ENCODE peak calls at places on chromosome 5, in eight cellular contexts. U is progenitor cell of endocrine pancreas; R is stimulated activated CD8-positive, alpha-beta memory T cell treated with anti-CD3 and anti-CD28 coated beads, Interleukin-4, amount 100 ng/mL, for 24 hours; F is NCI-H1105; G is activated T-helper 9 cell treated with anti-CD3 and anti-CD28 coated beads, Interleukin-2, amount 50 U/mL, for 16 hours; T is T follicular helper cell; Y is activated CD4-positive, alpha-beta T cell treated with anti-CD3 and anti-CD28 coated beads for 1 hour; N is ELF-1. O is an unnamed sample.

GRCh38 chr5:127813633-127814171 is 110.5 kb downstream of the CCDC192 start:
- DNase-seq in U (no peak), R (no peak), F (no peak), G (no peak), T (no peak), Y (no peak), N (no peak), O (no peak)

GRCh38 chr5:102583663-102584062 is 84.9 kb upstream of the SLCO6A1 start:
- DNase-seq in U (no peak), R (no peak), F (peak; percentile 31), G (no peak), T (no peak), Y (no peak), N (no peak), O (no peak)

GRCh38 chr5:162593881-162594280 is 526.3 kb downstream of the GABRG2 start:
- DNase-seq in U (no peak), R (no peak), F (no peak), G (no peak), T (no peak), Y (no peak), N (no peak), O (no peak)

GRCh38 chr5:149438711-149439132 is 59.6 kb upstream of the IL17B start:
- DNase-seq in U (no peak), R (no peak), F (no peak), G (no peak), T (no peak), Y (no peak), N (no peak), O (no peak)

GRCh38 chr5:23507278-23507685 is at the start of gene PRDM9:
- DNase-seq in U (no peak), R (no peak), F (peak; percentile 97), G (no peak), T (no peak), Y (no peak), N (peak; percentile 99), O (no peak)

GRCh38 chr5:113489299-113489698 is 1.0 kb upstream of the MCC start:
- DNase-seq in U (no peak), R (no peak), F (no peak), G (no peak), T (no peak), Y (no peak), N (peak; percentile 11), O (no peak)

GRCh38 chr5:1359713-1360112 is 14.8 kb upstream of the CLPTM1L start:
- DNase-seq in U (no peak), R (no peak), F (no peak), G (no peak), T (no peak), Y (no peak), N (no peak), O (no peak)

GRCh38 chr5:51279983-51280382 is 103.3 kb upstream of the ISL1 start:
- DNase-seq in U (no peak), R (no peak), F (peak; percentile 17), G (no peak), T (no peak), Y (no peak), N (no peak), O (peak; percentile 59)

GRCh38 chr5:17046320-17046719 is 110.2 kb upstream of the MYO10 start:
- DNase-seq in U (no peak), R (no peak), F (no peak), G (no peak), T (no peak), Y (no peak), N (no peak), O (no peak)

GRCh38 chr5:155539958-155540595 is 526.5 kb downstream of the KIF4B start:
- DNase-seq in U (no peak), R (no peak), F (peak; percentile 49), G (no peak), T (no peak), Y (no peak), N (no peak), O (peak; percentile 74)

GRCh38 chr5:151095341-151096000 is 14.6 kb upstream of the TNIP1 start:
- DNase-seq in U (no peak), R (no peak), F (no peak), G (no peak), T (no peak), Y (no peak), N (no peak), O (no peak)

GRCh38 chr5:106415541-106415940 is 1255.2 kb downstream of the EFNA5 start:
- DNase-seq in U (no peak), R (no peak), F (no peak), G (no peak), T (no peak), Y (no peak), N (no peak), O (no peak)

GRCh38 chr5:17219006-17219422 is 1.6 kb downstream of the BASP1 start:
- DNase-seq in U (peak; percentile 34), R (no peak), F (no peak), G (no peak), T (no peak), Y (no peak), N (peak; percentile 85), O (peak; percentile 74)

GRCh38 chr5:159331099-159331973 is 1.0 kb upstream of the IL12B start:
- DNase-seq in U (peak; percentile 75), R (peak; percentile 51), F (no peak), G (peak; percentile 69), T (peak; percentile 61), Y (peak; percentile 57), N (peak; percentile 80), O (no peak)

O was measured in DMS79.